ENCODE peak calls at places on chromosomes 13 and 19, in nine cellular contexts. I is left ventricle myocardium inferior, G is kidney, X is colonic mucosa, T is A673, P is left lung, S is neuronal stem cell, M is fibroblast of lung, E is PC-3. W is an unnamed sample.

GRCh38 chr19:24054044-24054935 is 32.7 kb upstream of the ZNF254 start:
- DNase-seq in T (no peak), G (no peak), E (peak), I (no peak), S (no peak), M (peak), X (no peak), P (no peak), W (peak)

GRCh38 chr13:22095794-22096193 is 424.9 kb downstream of the FGF9 start:
- DNase-seq in T (no peak), M (no peak), X (no peak), I (no peak), E (no peak), P (no peak), S (no peak), G (no peak), W (no peak)

GRCh38 chr19:16394111-16394510 is 69.5 kb downstream of the KLF2 start:
- DNase-seq in T (no peak), X (no peak), I (no peak), G (peak), E (no peak), P (no peak), S (no peak), M (no peak), W (no peak)

GRCh38 chr13:112980441-112980840 is 11.4 kb downstream of the MCF2L start:
- DNase-seq in M (no peak), T (no peak), I (no peak), S (no peak), G (no peak), E (no peak), X (no peak), P (peak), W (no peak)

GRCh38 chr13:112254061-112254818 is 121.9 kb upstream of the SPACA7 start:
- DNase-seq in E (no peak), M (no peak), X (peak), I (no peak), G (no peak), P (no peak), T (no peak), S (no peak), W (no peak)

GRCh38 chr13:45361596-45362206 is 20.7 kb upstream of the TPT1 start:
- DNase-seq in T (no peak), P (no peak), X (no peak), M (peak), I (no peak), E (peak), G (no peak), S (no peak), W (peak)

GRCh38 chr13:97254809-97255208 is 32.7 kb downstream of the MBNL2 start:
- DNase-seq in X (no peak), S (no peak), T (no peak), G (no peak), M (no peak), P (no peak), I (no peak), E (peak), W (no peak)

GRCh38 chr19:900302-901111 is 7.2 kb downstream of the RNU6-9 start:
- DNase-seq in X (peak), M (no peak), P (peak), I (no peak), S (no peak), T (peak), G (no peak), E (peak), W (no peak)

GRCh38 chr13:97440598-97440997 is 6.6 kb downstream of the RAP2A start:
- DNase-seq in I (no peak), X (no peak), S (no peak), E (no peak), P (no peak), T (no peak), M (no peak), G (no peak), W (no peak)

GRCh38 chr13:45162821-45163220 is 38.0 kb downstream of the KCTD4 start:
- DNase-seq in I (no peak), M (peak), G (no peak), E (peak), P (no peak), S (no peak), X (no peak), T (no peak), W (peak)

GRCh38 chr19:46745521-46746280 is at the start of gene FKRP:
- DNase-seq in T (peak), M (no peak), I (peak), P (peak), E (no peak), G (peak), S (no peak), X (no peak), W (no peak)

GRCh38 chr19:1626417-1627010 is 21.3 kb upstream of the UQCR11 start:
- DNase-seq in T (no peak), E (no peak), X (no peak), I (no peak), P (peak), M (no peak), S (no peak), G (no peak), W (no peak)

GRCh38 chr13:20118268-20119140 is 42.3 kb downstream of the GJA3 start:
- DNase-seq in E (peak), P (peak), T (peak), G (peak), S (no peak), X (peak), I (peak), M (peak), W (no peak)

GRCh38 chr19:51386882-51387520 is 773 bp downstream of the LIM2 start:
- DNase-seq in E (no peak), P (no peak), T (no peak), S (no peak), G (peak), X (no peak), M (no peak), I (no peak), W (no peak)

GRCh38 chr19:10135551-10136334 is 16.0 kb upstream of the EIF3G start:
- DNase-seq in X (no peak), T (no peak), P (peak), S (no peak), M (no peak), I (no peak), G (peak), E (no peak), W (no peak)

GRCh38 chr13:113906566-113906965 is 42.7 kb upstream of the GAS6 start:
- DNase-seq in S (no peak), M (no peak), I (no peak), E (no peak), G (no peak), T (no peak), P (no peak), X (peak), W (no peak)

GRCh38 chr13:20408181-20408580 is 117.5 kb downstream of the CRYL1 start:
- DNase-seq in E (no peak), S (no peak), G (no peak), X (no peak), I (no peak), T (no peak), M (no peak), P (no peak), W (no peak)

GRCh38 chr13:25719666-25720065 is 332.1 kb downstream of the SHISA2 start:
- DNase-seq in S (no peak), G (no peak), X (no peak), P (no peak), I (no peak), M (no peak), T (no peak), E (no peak), W (no peak)

GRCh38 chr19:801861-802496 is 4.7 kb downstream of the PTBP1 start:
- DNase-seq in G (peak), S (no peak), M (peak), X (no peak), P (peak), I (no peak), E (no peak), T (no peak), W (no peak)

GRCh38 chr19:13717194-13717643 is 47.1 kb upstream of the MRI1 start:
- DNase-seq in G (no peak), T (no peak), M (no peak), S (no peak), I (no peak), P (no peak), X (no peak), E (peak), W (no peak)

GRCh38 chr13:26759156-26759906 is 1.3 kb downstream of the GPR12 start:
- DNase-seq in P (no peak), M (no peak), E (no peak), G (no peak), S (no peak), X (no peak), I (no peak), T (no peak), W (no peak)

GRCh38 chr13:69264362-69265334 is 843.0 kb upstream of the ATXN8OS start:
- DNase-seq in E (no peak), S (no peak), G (no peak), I (no peak), P (no peak), M (no peak), T (no peak), X (no peak), W (no peak)

GRCh38 chr13:110262082-110262436 is 44.9 kb downstream of the COL4A1 start:
- DNase-seq in G (no peak), M (no peak), I (no peak), T (no peak), E (no peak), X (no peak), S (no peak), P (no peak), W (no peak)

GRCh38 chr19:14182481-14182880 is 23.5 kb downstream of the ADGRL1 start:
- DNase-seq in P (no peak), T (no peak), G (no peak), E (no peak), X (no peak), S (no peak), I (no peak), M (no peak), W (no peak)

GRCh38 chr13:23488442-23488841 is 54.9 kb upstream of the SACS start:
- DNase-seq in T (no peak), M (peak), P (no peak), E (peak), X (no peak), S (no peak), I (no peak), G (no peak), W (peak)

GRCh38 chr13:23730251-23730650 is 158.9 kb downstream of the MIPEP start:
- DNase-seq in S (no peak), P (no peak), M (no peak), I (no peak), E (no peak), X (no peak), T (no peak), G (no peak), W (no peak)

GRCh38 chr19:48573163-48573505 is 21.2 kb downstream of the SULT2B1 start:
- DNase-seq in M (no peak), P (no peak), S (peak), E (no peak), T (no peak), X (no peak), I (peak), G (no peak), W (no peak)

GRCh38 chr19:38047641-38048040 is 140.6 kb downstream of the SIPA1L3 start:
- DNase-seq in P (peak), M (no peak), S (no peak), G (no peak), T (peak), E (no peak), I (no peak), X (no peak), W (no peak)

GRCh38 chr19:4910594-4911273 is 1.4 kb downstream of the UHRF1 start:
- DNase-seq in P (no peak), X (peak), E (peak), I (no peak), G (peak), T (peak), S (no peak), M (peak), W (no peak)

GRCh38 chr19:4911786-4912672 is 2.7 kb downstream of the UHRF1 start:
- DNase-seq in E (peak), S (no peak), I (peak), G (peak), M (peak), X (peak), T (peak), P (peak), W (peak)

GRCh38 chr19:4909897-4910593 is 744 bp downstream of the UHRF1 start:
- DNase-seq in M (peak), S (peak), I (peak), E (peak), T (peak), P (peak), X (peak), G (peak), W (peak)

GRCh38 chr19:4909172-4909896 is at the start of gene UHRF1:
- DNase-seq in X (peak), P (peak), M (no peak), S (no peak), I (no peak), E (peak), G (no peak), T (peak), W (no peak)

DNA sequence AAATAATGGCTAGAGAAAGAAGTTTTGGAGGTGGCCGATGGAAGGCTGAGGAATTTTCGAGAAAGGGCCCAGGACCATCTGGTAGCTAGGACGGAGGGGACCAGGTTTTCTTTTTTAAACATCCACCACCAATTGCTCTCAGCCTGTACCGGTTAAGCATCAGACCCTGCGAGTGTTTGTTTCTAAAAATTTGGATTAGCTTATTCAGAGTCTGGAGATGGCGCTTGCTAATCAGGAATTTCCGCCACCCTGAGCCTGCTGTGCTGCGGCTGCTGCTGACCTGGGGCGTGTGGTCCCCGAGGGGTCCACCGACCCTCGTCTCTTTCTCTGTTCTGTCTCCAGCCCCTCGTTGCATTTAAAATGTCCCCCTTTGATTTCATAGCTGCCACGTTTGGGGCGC is 2.0 kb downstream of the UHRF1 start:
- DNase-seq in X (no peak), M (peak), E (peak), G (no peak), P (no peak), T (peak), S (no peak), I (no peak), W (no peak)
- H3K27ac ChIP-seq in X (peak), M (peak), E (peak), G (no peak), P (peak), T (peak), S (peak), I (no peak), W (peak)

GRCh38 chr13:73657821-73658540 is 476.2 kb downstream of the KLF12 start:
- DNase-seq in X (peak), P (no peak), T (peak), M (peak), G (no peak), S (no peak), E (no peak), I (peak), W (no peak)
- H3K27ac ChIP-seq in X (peak), P (no peak), T (no peak), M (no peak), G (no peak), S (no peak), E (peak), I (peak), W (peak)

DNA sequence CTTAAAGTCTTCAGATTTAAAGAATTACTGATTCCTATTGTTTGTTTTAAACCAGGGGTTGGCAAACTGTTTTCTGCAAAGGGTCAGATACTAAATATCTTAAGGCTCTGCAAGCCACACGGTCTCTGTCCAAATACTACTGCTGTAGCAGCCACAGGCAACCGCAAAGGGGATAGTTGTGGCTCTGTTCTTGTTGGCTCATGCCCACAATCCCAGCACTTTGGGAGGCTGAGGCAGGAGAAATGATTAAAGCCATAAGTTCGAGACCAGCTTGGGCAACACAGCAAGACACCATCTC is 22.4 kb downstream of the RANBP3 start:
- DNase-seq in G (no peak), T (no peak), P (no peak), S (no peak), X (no peak), E (no peak), I (no peak), M (peak), W (no peak)
- H3K27ac ChIP-seq in G (no peak), T (peak), P (no peak), S (no peak), X (peak), E (no peak), I (peak), M (no peak), W (no peak)

GRCh38 chr13:104314321-104314720 is 1248.1 kb upstream of the SLC10A2 start:
- DNase-seq in S (no peak), P (no peak), G (no peak), I (no peak), X (no peak), M (no peak), T (no peak), E (no peak), W (no peak)
- H3K27ac ChIP-seq in S (no peak), P (no peak), G (no peak), I (no peak), X (no peak), M (no peak), T (no peak), E (peak), W (peak)

DNA sequence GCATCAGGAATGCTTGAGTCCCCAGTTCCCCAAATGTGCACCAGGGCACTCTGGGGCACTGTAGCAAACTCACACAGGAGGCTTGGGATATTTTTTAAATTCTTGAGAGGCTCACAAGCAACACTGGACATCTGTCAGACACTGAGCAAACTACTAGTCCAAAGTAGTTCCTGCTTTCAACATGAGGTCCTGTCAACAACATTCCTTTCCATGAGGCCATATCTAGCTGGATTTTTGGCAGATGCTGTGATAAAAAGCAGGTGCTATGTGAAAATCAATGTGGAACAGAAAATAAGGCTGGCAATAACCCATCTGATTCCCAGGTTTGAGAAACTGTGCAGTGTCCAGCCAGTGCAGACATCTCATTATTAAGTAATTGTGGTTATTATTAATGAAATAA is 50.5 kb downstream of the STARD13 start:
- DNase-seq in G (no peak), P (no peak), M (peak), X (no peak), I (no peak), S (no peak), E (peak), T (no peak), W (no peak)
- H3K27ac ChIP-seq in G (no peak), P (peak), M (peak), X (no peak), I (peak), S (no peak), E (peak), T (no peak), W (peak)

GRCh38 chr19:40241125-40241808 is 14.8 kb upstream of the CCNP start:
- DNase-seq in I (no peak), E (no peak), S (no peak), X (no peak), M (no peak), T (no peak), P (peak), G (no peak), W (no peak)

GRCh38 chr19:40241809-40242384 is 15.4 kb upstream of the CCNP start:
- DNase-seq in I (peak), P (peak), E (no peak), T (no peak), G (peak), M (peak), X (no peak), S (no peak), W (no peak)

GRCh38 chr19:40238775-40239174 is 12.3 kb upstream of the CCNP start:
- DNase-seq in I (no peak), E (no peak), M (no peak), T (no peak), X (no peak), P (peak), S (no peak), G (peak), W (no peak)

GRCh38 chr19:40239415-40240226 is 13.1 kb upstream of the CCNP start:
- DNase-seq in E (no peak), P (peak), G (no peak), X (no peak), T (no peak), I (no peak), M (no peak), S (no peak), W (no peak)

DNA sequence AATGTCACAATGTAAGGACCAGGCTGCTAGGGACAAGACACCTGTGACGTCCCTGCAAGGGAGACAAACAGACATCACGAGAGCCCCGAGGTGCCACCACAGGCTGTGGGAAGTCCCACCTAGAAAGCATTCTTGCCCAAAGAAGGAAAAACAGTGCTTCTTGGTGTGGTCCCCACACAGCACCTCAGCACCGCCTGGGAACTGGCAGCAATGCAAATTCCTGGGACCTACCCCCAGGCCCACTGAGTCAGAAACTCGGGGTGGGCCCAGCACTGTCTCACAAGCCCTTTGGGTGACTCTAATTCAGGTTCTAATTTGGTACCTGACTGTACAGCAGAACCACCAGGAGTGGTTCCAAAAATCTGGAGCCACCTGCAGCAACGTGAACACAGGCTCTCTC is 13.8 kb upstream of the CCNP start:
- DNase-seq in G (no peak), S (no peak), X (no peak), P (peak), E (no peak), M (no peak), T (no peak), I (no peak), W (no peak)
- H3K27ac ChIP-seq in G (no peak), S (no peak), X (no peak), P (no peak), E (no peak), M (no peak), T (no peak), I (no peak), W (no peak)

DNA sequence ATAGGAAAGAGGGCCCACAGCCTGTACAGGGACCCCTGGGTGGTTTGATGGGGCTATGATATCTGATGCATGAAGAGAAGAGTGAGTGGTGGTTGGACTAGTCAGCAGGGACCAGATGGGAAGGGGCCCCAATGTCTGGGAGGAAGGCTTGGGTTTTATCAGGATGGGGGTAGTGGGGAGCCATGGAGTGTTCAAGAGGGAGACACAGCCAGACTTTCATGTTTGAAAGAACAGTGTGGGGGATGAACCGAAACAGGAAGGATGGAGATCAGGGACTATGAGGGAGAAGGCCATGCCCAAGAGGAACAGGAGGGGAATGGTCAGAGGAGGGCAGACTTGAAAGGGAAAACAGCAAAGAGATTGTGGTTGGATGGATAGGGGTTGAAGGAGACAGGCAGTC is 63.1 kb downstream of the UNC13A start:
- DNase-seq in T (no peak), S (no peak), P (no peak), E (no peak), I (no peak), G (no peak), M (no peak), X (no peak), W (no peak)
- H3K27ac ChIP-seq in T (no peak), S (no peak), P (no peak), E (no peak), I (no peak), G (no peak), M (no peak), X (no peak), W (no peak)

W was measured in epithelial cell of prostate.